ENCODE peak calls at places on chromosomes 13 and 19, in nine cellular contexts. G, B, J, H, M, F, Y, E and O are unnamed samples.

GRCh38 chr13:113818700-113819295 is 45.1 kb downstream of the GAS6 start:
- DNase-seq in G (no peak), B (no peak), J (no peak), H (no peak), M (no peak), F (no peak), Y (no peak), E (no peak), O (no peak)

GRCh38 chr19:28330831-28331230 is 882.1 kb downstream of the UQCRFS1 start:
- DNase-seq in G (no peak), B (no peak), J (no peak), H (no peak), M (peak), F (no peak), Y (no peak), E (no peak), O (no peak)

GRCh38 chr19:51394045-51394836 is 3.9 kb upstream of the C19orf84 start:
- DNase-seq in G (peak), B (peak), J (peak), H (peak), M (peak), F (peak), Y (peak), E (peak), O (peak)

GRCh38 chr13:63643543-63643942 is 2227.9 kb upstream of the PCDH20 start:
- DNase-seq in G (no peak), B (no peak), J (no peak), H (no peak), M (no peak), F (no peak), Y (no peak), E (peak), O (no peak)

GRCh38 chr19:8366121-8366581 is 2.2 kb downstream of the ANGPTL4 start:
- DNase-seq in G (no peak), B (no peak), J (no peak), H (no peak), M (no peak), F (no peak), Y (no peak), E (no peak), O (no peak)

GRCh38 chr19:5804516-5805464 is at the start of gene NRTN:
- DNase-seq in G (no peak), B (no peak), J (no peak), H (no peak), M (peak), F (no peak), Y (no peak), E (no peak), O (no peak)

GRCh38 chr13:105817011-105817410 is 718.5 kb downstream of the EFNB2 start:
- DNase-seq in G (no peak), B (no peak), J (no peak), H (no peak), M (no peak), F (no peak), Y (no peak), E (no peak), O (no peak)

GRCh38 chr13:75137911-75138571 is 343.9 kb downstream of the TBC1D4 start:
- DNase-seq in G (no peak), B (no peak), J (no peak), H (no peak), M (no peak), F (no peak), Y (no peak), E (no peak), O (no peak)

GRCh38 chr13:36820222-36820621 is 1.2 kb downstream of the RFXAP start:
- DNase-seq in G (no peak), B (no peak), J (no peak), H (no peak), M (no peak), F (peak), Y (no peak), E (peak), O (no peak)

GRCh38 chr13:94305934-94306333 is 173.5 kb downstream of the DCT start:
- DNase-seq in G (no peak), B (no peak), J (no peak), H (peak), M (no peak), F (no peak), Y (no peak), E (no peak), O (no peak)

GRCh38 chr13:106802917-106803316 is 235.0 kb upstream of the ARGLU1 start:
- DNase-seq in G (no peak), B (no peak), J (no peak), H (no peak), M (no peak), F (no peak), Y (no peak), E (no peak), O (no peak)

GRCh38 chr13:102846261-102847015 is 606 bp downstream of the ERCC5 start:
- DNase-seq in G (no peak), B (peak), J (no peak), H (peak), M (peak), F (peak), Y (peak), E (peak), O (peak)

GRCh38 chr13:113179374-113180230 is 21.2 kb downstream of the PROZ start:
- DNase-seq in G (no peak), B (no peak), J (no peak), H (no peak), M (no peak), F (no peak), Y (no peak), E (peak), O (no peak)

GRCh38 chr19:24062222-24062621 is 24.8 kb upstream of the ZNF254 start:
- DNase-seq in G (no peak), B (no peak), J (no peak), H (no peak), M (no peak), F (no peak), Y (no peak), E (peak), O (no peak)

GRCh38 chr13:106753241-106753640 is 185.3 kb upstream of the ARGLU1 start:
- DNase-seq in G (no peak), B (no peak), J (no peak), H (no peak), M (no peak), F (no peak), Y (no peak), E (no peak), O (no peak)

GRCh38 chr19:30068528-30069395 is 126.7 kb downstream of the URI1 start:
- DNase-seq in G (no peak), B (no peak), J (no peak), H (no peak), M (no peak), F (no peak), Y (no peak), E (no peak), O (no peak)

GRCh38 chr13:99356216-99357089 is 49.3 kb upstream of the GPR183 start:
- DNase-seq in G (no peak), B (peak), J (no peak), H (peak), M (no peak), F (no peak), Y (no peak), E (peak), O (peak)

GRCh38 chr13:75801388-75801787 is 165.3 kb downstream of the LMO7 start:
- DNase-seq in G (no peak), B (no peak), J (no peak), H (no peak), M (no peak), F (no peak), Y (no peak), E (no peak), O (no peak)

GRCh38 chr19:33666196-33666595 is 44.4 kb downstream of the CHST8 start:
- DNase-seq in G (no peak), B (no peak), J (no peak), H (no peak), M (no peak), F (no peak), Y (no peak), E (no peak), O (no peak)

GRCh38 chr13:112448621-112449544 is 72.7 kb downstream of the SPACA7 start:
- DNase-seq in G (no peak), B (peak), J (no peak), H (no peak), M (no peak), F (no peak), Y (no peak), E (no peak), O (peak)

GRCh38 chr13:44140146-44140545 is 233.5 kb upstream of the SERP2 start:
- DNase-seq in G (no peak), B (peak), J (no peak), H (no peak), M (no peak), F (no peak), Y (no peak), E (no peak), O (no peak)

GRCh38 chr13:53007872-53008271 is 20.7 kb upstream of the OLFM4 start:
- DNase-seq in G (no peak), B (no peak), J (no peak), H (no peak), M (no peak), F (no peak), Y (no peak), E (no peak), O (no peak)

GRCh38 chr19:49408816-49409440 is 14.3 kb downstream of the PTH2 start:
- DNase-seq in G (no peak), B (no peak), J (no peak), H (no peak), M (no peak), F (peak), Y (no peak), E (peak), O (no peak)

GRCh38 chr19:1027953-1028902 is 1.8 kb downstream of the CNN2 start:
- DNase-seq in G (no peak), B (peak), J (no peak), H (peak), M (peak), F (peak), Y (peak), E (peak), O (no peak)

GRCh38 chr13:94268661-94269060 is 210.8 kb downstream of the DCT start:
- DNase-seq in G (no peak), B (no peak), J (no peak), H (peak), M (no peak), F (no peak), Y (no peak), E (peak), O (no peak)

GRCh38 chr13:77250968-77251367 is 75.9 kb downstream of the MYCBP2 start:
- DNase-seq in G (no peak), B (no peak), J (no peak), H (no peak), M (no peak), F (no peak), Y (no peak), E (no peak), O (no peak)

GRCh38 chr19:7534531-7534980 is 961 bp upstream of the PNPLA6 start:
- DNase-seq in G (no peak), B (peak), J (no peak), H (peak), M (peak), F (peak), Y (no peak), E (peak), O (no peak)

GRCh38 chr13:28582225-28582891 is 76.6 kb upstream of the POMP start:
- DNase-seq in G (no peak), B (no peak), J (no peak), H (no peak), M (peak), F (peak), Y (no peak), E (no peak), O (no peak)

GRCh38 chr19:56309511-56310185 is 5.0 kb downstream of the ZSCAN5A start:
- DNase-seq in G (peak), B (no peak), J (peak), H (peak), M (peak), F (peak), Y (peak), E (peak), O (peak)

GRCh38 chr19:53904909-53905308 is 4.2 kb upstream of the CACNG7 start:
- DNase-seq in G (no peak), B (no peak), J (no peak), H (no peak), M (no peak), F (no peak), Y (no peak), E (no peak), O (no peak)

GRCh38 chr19:18322318-18322758 is 538 bp downstream of the LSM4 start:
- DNase-seq in G (no peak), B (no peak), J (no peak), H (peak), M (peak), F (peak), Y (no peak), E (peak), O (no peak)

GRCh38 chr13:20173121-20173746 is 12.4 kb upstream of the GJA3 start:
- DNase-seq in G (no peak), B (no peak), J (no peak), H (no peak), M (no peak), F (no peak), Y (no peak), E (no peak), O (no peak)

GRCh38 chr13:35157143-35157755 is 215.2 kb downstream of the NBEA start:
- DNase-seq in G (no peak), B (peak), J (no peak), H (peak), M (peak), F (peak), Y (peak), E (peak), O (no peak)

GRCh38 chr13:104301216-104301975 is 1235.2 kb upstream of the SLC10A2 start:
- DNase-seq in G (no peak), B (no peak), J (no peak), H (no peak), M (no peak), F (no peak), Y (no peak), E (no peak), O (no peak)